ENCODE peak calls at places on chromosomes 12 and 14, in five cellular contexts. B is T-helper 2 cell, S is NCI-H2081, I is T-cell, J is cardiac fibroblast. K is an unnamed sample.

GRCh38 chr14:66099451-66099850 is 386.7 kb upstream of the CCDC196 start:
- DNase-seq in J (no peak), S (no peak), B (no peak), I (no peak), K (peak; percentile 47)

GRCh38 chr12:45284096-45284901 is 68.4 kb downstream of the ANO6 start:
- DNase-seq in J (peak; percentile 86), B (no peak), I (no peak), S (peak; percentile 61), K (no peak)

GRCh38 chr12:4272976-4273650 is 449 bp upstream of the CCND2 start:
- DNase-seq in I (no peak), S (no peak), B (no peak), J (peak; percentile 8), K (no peak)

GRCh38 chr12:121708313-121709063 is 4.1 kb upstream of the TMEM120B start:
- DNase-seq in S (no peak), I (no peak), B (no peak), J (no peak), K (no peak)

GRCh38 chr12:119061208-119061796 is 80.0 kb downstream of the SRRM4 start:
- DNase-seq in I (no peak), J (peak; percentile 50), B (no peak), S (no peak), K (no peak)

GRCh38 chr12:29762637-29763300 is 21.0 kb downstream of the TMTC1 start:
- DNase-seq in I (no peak), J (no peak), S (no peak), B (no peak), K (peak; percentile 69)

GRCh38 chr12:52090291-52090690 is 10.8 kb downstream of the SMIM41 start:
- DNase-seq in I (no peak), J (no peak), B (no peak), S (no peak), K (no peak)

GRCh38 chr12:72093930-72094329 is 155.3 kb downstream of the TPH2 start:
- DNase-seq in I (no peak), B (no peak), J (no peak), S (no peak), K (no peak)

GRCh38 chr14:100657780-100658513 is 68.7 kb upstream of the DLK1 start:
- DNase-seq in B (no peak), J (no peak), I (no peak), S (no peak), K (no peak)

GRCh38 chr12:28793767-28794166 is 355.3 kb upstream of the FAR2 start:
- DNase-seq in S (no peak), B (no peak), J (no peak), I (no peak), K (no peak)

GRCh38 chr14:73785336-73785833 is 66.2 kb upstream of the PTGR2 start:
- DNase-seq in J (peak; percentile 76), I (no peak), B (no peak), S (no peak), K (no peak)

GRCh38 chr12:124399622-124400021 is 104.7 kb downstream of the RFLNA start:
- DNase-seq in B (no peak), S (no peak), J (peak; percentile 40), I (no peak), K (no peak)

GRCh38 chr14:54567224-54567633 is 301 bp downstream of the SAMD4A start:
- DNase-seq in S (no peak), I (no peak), J (no peak), B (no peak), K (no peak)

GRCh38 chr12:47556219-47556618 is 149.6 kb downstream of the RPAP3 start:
- DNase-seq in B (no peak), I (no peak), S (no peak), J (no peak), K (no peak)

GRCh38 chr12:71840226-71840847 is 778 bp downstream of the TBC1D15 start:
- DNase-seq in J (peak; percentile 86), B (no peak), S (peak; percentile 37), I (no peak), K (no peak)

K was measured in NCI-H446.